ENCODE peak calls at places on chromosomes 2 and 18, in nine cellular contexts. P, B, A, K, H, W, F, J and M are unnamed samples.

GRCh38 chr2:120536141-120536540 is 190.2 kb downstream of the INHBB start:
- DNase-seq in J (no peak), A (no peak), H (no peak), F (no peak), W (no peak), P (no peak), K (no peak), B (peak; percentile 85), M (no peak)

GRCh38 chr2:61715501-61715900 is 138.4 kb downstream of the FAM161A start:
- DNase-seq in K (no peak), P (no peak), B (no peak), A (no peak), F (no peak), W (no peak), H (no peak), J (no peak), M (no peak)

GRCh38 chr18:27717816-27718215 is 459.1 kb downstream of the CDH2 start:
- DNase-seq in A (no peak), B (no peak), P (no peak), J (no peak), K (no peak), F (no peak), H (no peak), W (no peak), M (no peak)

GRCh38 chr18:77346446-77346845 is 96.8 kb downstream of the GALR1 start:
- DNase-seq in A (no peak), K (peak; percentile 11), P (no peak), H (no peak), J (no peak), B (no peak), W (no peak), F (no peak), M (no peak)

GRCh38 chr18:21747268-21747667 is 6.7 kb downstream of the MIB1 start:
- DNase-seq in J (no peak), K (no peak), W (no peak), H (no peak), P (no peak), A (no peak), F (no peak), B (no peak), M (no peak)

GRCh38 chr18:39627936-39628335 is 2062.3 kb upstream of the CELF4 start:
- DNase-seq in J (no peak), K (peak; percentile 25), H (peak; percentile 77), P (no peak), A (no peak), W (no peak), F (no peak), B (no peak), M (no peak)

GRCh38 chr2:210895132-210895531 is 338.7 kb downstream of the CPS1 start:
- DNase-seq in P (no peak), K (no peak), B (no peak), H (no peak), J (no peak), A (no peak), W (no peak), F (no peak), M (no peak)

GRCh38 chr18:39186008-39186407 is 1620.4 kb upstream of the CELF4 start:
- DNase-seq in J (no peak), K (no peak), A (no peak), P (no peak), B (no peak), W (no peak), F (no peak), H (no peak), M (no peak)

GRCh38 chr2:173205375-173205774 is 129.7 kb downstream of the MAP3K20 start:
- DNase-seq in P (no peak), B (peak; percentile 61), F (peak; percentile 56), J (no peak), H (peak; percentile 28), A (no peak), K (peak; percentile 94), W (no peak), M (no peak)

GRCh38 chr2:40367652-40368051 is 84.2 kb downstream of the SLC8A1 start:
- DNase-seq in F (no peak), P (no peak), B (no peak), J (no peak), K (peak; percentile 80), W (peak; percentile 81), H (peak; percentile 93), A (no peak), M (no peak)

GRCh38 chr2:233129351-233129978 is 69.3 kb downstream of the INPP5D start:
- DNase-seq in W (no peak), J (peak; percentile 22), B (no peak), A (no peak), F (no peak), H (no peak), K (no peak), P (no peak), M (peak; percentile 16)

GRCh38 chr2:152452256-152452973 is 117.4 kb downstream of the FMNL2 start:
- DNase-seq in P (no peak), K (no peak), H (no peak), A (no peak), J (no peak), B (no peak), F (no peak), W (no peak), M (no peak)

GRCh38 chr2:94871226-94872087 is at the start of gene TEKT4:
- DNase-seq in W (no peak), F (no peak), A (no peak), H (no peak), P (no peak), B (peak; percentile 53), J (no peak), K (no peak), M (no peak)

GRCh38 chr2:75729861-75730260 is 19.1 kb upstream of the GCFC2 start:
- DNase-seq in W (peak; percentile 9), F (no peak), J (no peak), A (no peak), P (no peak), H (no peak), K (peak; percentile 26), B (no peak), M (no peak)

GRCh38 chr2:98505311-98505808 is 60.7 kb downstream of the INPP4A start:
- DNase-seq in B (peak; percentile 68), P (no peak), W (no peak), J (no peak), F (peak; percentile 57), A (peak; percentile 23), H (no peak), K (no peak), M (no peak)

GRCh38 chr2:172094319-172095145 is 8.2 kb downstream of the DLX2 start:
- DNase-seq in J (peak; percentile 28), B (no peak), K (no peak), A (no peak), P (no peak), H (no peak), F (no peak), W (peak; percentile 34), M (no peak)

GRCh38 chr2:154952346-154953010 is 254.0 kb downstream of the KCNJ3 start:
- DNase-seq in F (no peak), W (no peak), B (no peak), H (no peak), J (no peak), P (no peak), A (no peak), K (no peak), M (no peak)

GRCh38 chr18:68925268-68925667 is 127.4 kb downstream of the CCDC102B start:
- DNase-seq in W (no peak), B (no peak), A (no peak), F (no peak), H (no peak), K (peak; percentile 11), J (no peak), P (no peak), M (peak; percentile 17)
- TF ChIP-seq CTCF in W (no peak), B (no peak), A (no peak), F (no peak), H (peak; percentile 23), K (peak; percentile 22), J (peak; percentile 50), P (no peak), M (peak; percentile 36)

DNA sequence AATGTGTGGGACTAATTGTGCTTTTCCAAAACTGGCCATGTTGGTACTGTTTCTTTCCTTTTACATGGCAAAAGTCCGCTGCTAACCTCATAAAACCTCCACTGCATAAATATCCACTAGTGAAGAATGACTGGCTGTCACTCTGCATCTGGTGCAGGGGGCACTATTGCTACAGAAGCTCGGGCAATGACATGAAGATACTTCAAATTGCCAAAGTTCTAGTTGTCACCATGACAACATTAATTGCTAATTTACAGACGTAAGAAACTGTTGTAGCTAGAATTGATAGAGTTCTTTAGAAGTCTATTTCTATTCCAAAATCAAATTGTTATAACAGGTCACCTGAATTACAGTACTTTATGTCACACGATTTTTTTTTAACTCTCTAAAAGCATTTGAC is 861 bp downstream of the CFAP210 start:
- DNase-seq in F (no peak), B (no peak), A (no peak), K (no peak), J (no peak), P (no peak), W (no peak), H (no peak), M (peak; percentile 34)
- TF ChIP-seq CTCF in F (no peak), B (no peak), A (peak; percentile 36), K (no peak), J (no peak), P (no peak), W (peak; percentile 37), H (no peak), M (peak; percentile 10)

GRCh38 chr2:193480187-193480586 is 1285.5 kb upstream of the TMEFF2 start:
- DNase-seq in P (no peak), H (no peak), K (no peak), J (no peak), B (no peak), A (no peak), W (no peak), F (no peak), M (no peak)

GRCh38 chr2:193482557-193482956 is 1287.8 kb upstream of the TMEFF2 start:
- DNase-seq in W (no peak), H (no peak), F (no peak), B (no peak), J (no peak), K (no peak), A (no peak), P (no peak), M (no peak)
- TF ChIP-seq CTCF in W (no peak), H (no peak), F (no peak), B (no peak), J (no peak), K (no peak), A (no peak), P (no peak), M (no peak)

DNA sequence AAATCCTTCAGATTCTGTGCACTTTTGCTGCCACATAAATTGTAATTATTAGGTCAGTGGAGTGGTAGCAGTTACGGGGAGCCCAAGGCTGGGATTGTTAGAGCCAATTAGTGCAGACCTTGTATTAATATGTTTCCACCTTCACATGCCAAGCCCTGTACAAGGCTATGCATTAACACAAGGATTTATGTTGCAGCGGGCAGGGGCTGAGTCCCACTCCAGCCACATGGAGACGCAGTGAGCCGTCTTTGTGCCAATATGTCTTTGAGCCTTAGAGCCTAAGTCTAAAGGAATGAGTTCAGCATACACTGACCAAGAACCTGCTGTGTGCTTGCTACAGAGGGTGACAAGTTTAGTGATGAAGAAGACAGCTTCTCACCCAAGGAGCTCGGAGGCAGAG is 238.2 kb downstream of the TSN start:
- DNase-seq in B (no peak), K (no peak), P (no peak), W (no peak), F (no peak), H (no peak), J (no peak), A (no peak), M (no peak)
- TF ChIP-seq CTCF in B (no peak), K (no peak), P (no peak), W (no peak), F (no peak), H (no peak), J (no peak), A (no peak), M (no peak)